ENCODE peak calls at places on chromosomes 6 and 20, in six cellular contexts. X is A673, J is cardiac muscle cell, L is HL-60, C is choroid plexus epithelial cell, N is cardiac fibroblast. F is an unnamed sample.

GRCh38 chr20:43530321-43531090 is 23.0 kb downstream of the L3MBTL1 start:
- DNase-seq in N (no peak), L (no peak), C (no peak), X (no peak), J (no peak), F (no peak)

GRCh38 chr6:89348372-89348771 is 4.2 kb downstream of the UBE2J1 start:
- DNase-seq in C (peak), J (no peak), N (peak), X (no peak), L (no peak), F (no peak)

GRCh38 chr6:15312500-15312899 is 66.6 kb downstream of the JARID2 start:
- DNase-seq in C (peak), J (peak), N (peak), X (peak), L (no peak), F (peak)

GRCh38 chr6:23477576-23477975 is 648.4 kb upstream of the NRSN1 start:
- DNase-seq in L (no peak), J (no peak), X (no peak), N (peak), C (peak), F (no peak)

GRCh38 chr6:97437087-97437486 is 154.1 kb upstream of the MMS22L start:
- DNase-seq in J (peak), X (peak), N (peak), L (no peak), C (peak), F (peak)

GRCh38 chr6:1601616-1602355 is 7.9 kb upstream of the FOXC1 start:
- DNase-seq in J (no peak), C (no peak), N (no peak), X (no peak), L (no peak), F (no peak)

GRCh38 chr6:112296122-112296521 is 41.8 kb upstream of the LAMA4 start:
- DNase-seq in N (peak), C (peak), J (peak), L (no peak), X (peak), F (peak)

GRCh38 chr20:835220-836045 is 1.9 kb downstream of the FAM110A start:
- DNase-seq in N (no peak), L (no peak), C (no peak), X (no peak), J (no peak), F (no peak)

GRCh38 chr6:28218312-28219248 is 6.5 kb upstream of the ZSCAN9 start:
- DNase-seq in J (peak), N (peak), C (peak), L (peak), X (peak), F (peak)

GRCh38 chr6:142850653-142851434 is 94.1 kb downstream of the HIVEP2 start:
- DNase-seq in J (no peak), L (no peak), C (peak), X (no peak), N (peak), F (peak)

GRCh38 chr6:135025775-135026174 is 28.8 kb downstream of the HBS1L start:
- DNase-seq in X (no peak), J (no peak), N (no peak), L (no peak), C (no peak), F (no peak)

GRCh38 chr20:9439806-9440205 is 74.6 kb upstream of the LAMP5 start:
- DNase-seq in X (no peak), C (no peak), J (no peak), N (no peak), L (no peak), F (peak)

GRCh38 chr6:1865585-1865984 is 255.9 kb downstream of the FOXC1 start:
- DNase-seq in C (no peak), N (no peak), L (no peak), X (no peak), J (no peak), F (no peak)

GRCh38 chr6:99590728-99591672 is 15.6 kb upstream of the PRDM13 start:
- DNase-seq in N (no peak), X (no peak), C (no peak), L (peak), J (no peak), F (no peak)

GRCh38 chr20:5557123-5557522 is 193.1 kb upstream of the SHLD1 start:
- DNase-seq in X (peak), N (peak), C (peak), L (no peak), J (peak), F (peak)

GRCh38 chr6:34570066-34570833 is 14.1 kb upstream of the SPDEF start:
- DNase-seq in L (no peak), J (no peak), N (no peak), X (no peak), C (no peak), F (no peak)

GRCh38 chr6:136544326-136544725 is 5.9 kb downstream of the MAP7 start:
- DNase-seq in L (no peak), C (no peak), N (no peak), J (no peak), X (no peak), F (no peak)

GRCh38 chr20:4989570-4989969 is 11.7 kb downstream of the SLC23A2 start:
- DNase-seq in J (no peak), N (no peak), C (no peak), L (no peak), X (no peak), F (no peak)

GRCh38 chr6:169240125-169240524 is 13.5 kb downstream of the THBS2 start:
- DNase-seq in N (no peak), J (no peak), C (no peak), X (no peak), L (no peak), F (peak)

GRCh38 chr20:9270831-9271230 is 201.9 kb downstream of the PLCB4 start:
- DNase-seq in N (peak), C (peak), J (peak), X (no peak), L (no peak), F (peak)

GRCh38 chr6:34671801-34672656 is 24.5 kb downstream of the ILRUN start:
- DNase-seq in X (peak), L (no peak), J (peak), N (peak), C (peak), F (peak)

GRCh38 chr6:68040312-68040778 is 594.7 kb upstream of the ADGRB3 start:
- DNase-seq in J (peak), L (no peak), C (peak), X (no peak), N (peak), F (no peak)

GRCh38 chr20:41140226-41141133 is 3.1 kb downstream of the PLCG1 start:
- DNase-seq in L (no peak), X (no peak), C (no peak), N (no peak), J (no peak), F (no peak)

GRCh38 chr6:138824482-138825134 is 28.7 kb downstream of the ECT2L start:
- DNase-seq in L (no peak), C (no peak), N (peak), X (peak), J (no peak), F (peak)

GRCh38 chr6:169368200-169368599 is 114.6 kb upstream of the THBS2 start:
- DNase-seq in C (no peak), J (no peak), X (no peak), N (no peak), L (no peak), F (no peak)

GRCh38 chr20:10784337-10785183 is 110.8 kb upstream of the JAG1 start:
- DNase-seq in J (no peak), N (no peak), C (no peak), X (no peak), L (no peak), F (peak)

GRCh38 chr6:119311514-119312142 is 37.9 kb downstream of the MAN1A1 start:
- DNase-seq in X (no peak), C (no peak), L (no peak), N (no peak), J (no peak), F (no peak)

GRCh38 chr6:150633466-150633795 is 33.7 kb downstream of the PLEKHG1 start:
- DNase-seq in X (no peak), C (no peak), J (no peak), L (no peak), N (no peak), F (no peak)
- H3K4me3 ChIP-seq in X (no peak), C (no peak), J (no peak), L (no peak), N (no peak), F (no peak)

GRCh38 chr20:46549188-46549967 is 1.1 kb downstream of the OCSTAMP start:
- DNase-seq in J (no peak), X (no peak), N (no peak), L (no peak), C (no peak), F (no peak)
- TF ChIP-seq CTCF in J (no peak), X (no peak), N (no peak), L (no peak), C (no peak), F (no peak)

DNA sequence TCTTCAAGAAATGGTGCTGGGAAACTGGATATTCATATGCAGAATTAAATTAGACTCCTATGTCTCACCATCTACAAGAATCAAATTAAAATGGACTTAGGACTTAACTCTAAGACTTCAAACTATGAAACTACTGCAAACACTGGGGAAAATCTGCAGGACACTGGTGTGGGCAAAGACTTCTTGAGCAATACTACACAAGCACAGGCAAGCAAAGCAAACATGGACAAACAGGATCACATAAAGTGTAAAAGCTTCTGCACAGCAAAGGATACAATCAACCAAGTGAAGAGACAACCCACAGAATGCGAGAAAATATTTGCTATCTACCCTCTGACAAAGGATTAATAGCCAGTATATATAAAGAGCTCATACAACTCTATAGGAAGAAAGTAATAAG is 1161.1 kb upstream of the CITED2 start:
- DNase-seq in J (no peak), C (no peak), X (no peak), L (no peak), N (no peak), F (peak)
- H3K4me3 ChIP-seq in J (no peak), C (no peak), X (no peak), L (no peak), N (no peak), F (no peak)

GRCh38 chr20:63624486-63624885 is 2.4 kb downstream of the GMEB2 start:
- DNase-seq in N (peak), L (no peak), X (peak), J (peak), C (peak), F (no peak)
- TF ChIP-seq CTCF in N (no peak), L (no peak), X (no peak), J (peak), C (peak), F (no peak)

DNA sequence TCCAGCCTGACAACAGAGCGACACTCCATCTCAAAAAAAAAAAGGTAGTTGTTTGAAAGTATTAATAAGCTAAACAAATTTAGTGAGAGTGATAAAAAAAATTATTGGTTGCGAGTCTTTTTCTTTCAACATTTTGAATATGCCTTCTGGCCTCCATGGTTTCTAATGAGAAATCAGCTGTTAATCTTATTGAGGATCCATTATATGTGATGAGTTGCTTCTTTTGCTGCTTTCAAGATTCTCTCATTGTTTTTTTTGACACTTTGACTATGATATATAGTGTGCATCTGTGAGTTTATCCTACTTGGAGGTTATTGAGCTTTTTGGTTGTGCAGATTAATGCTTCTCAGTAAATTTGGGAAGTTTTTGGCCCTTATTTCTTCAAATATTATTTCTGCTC is 15.6 kb upstream of the CMTR1 start:
- DNase-seq in L (no peak), C (no peak), X (no peak), J (no peak), N (no peak), F (no peak)
- H3K4me3 ChIP-seq in L (no peak), C (no peak), X (no peak), J (no peak), N (no peak), F (no peak)

GRCh38 chr20:35734374-35734773 is 7.7 kb downstream of the RBM39 start:
- DNase-seq in N (no peak), X (no peak), C (no peak), L (no peak), J (no peak), F (no peak)
- TF ChIP-seq CTCF in N (no peak), X (no peak), C (no peak), L (no peak), J (no peak), F (no peak)

DNA sequence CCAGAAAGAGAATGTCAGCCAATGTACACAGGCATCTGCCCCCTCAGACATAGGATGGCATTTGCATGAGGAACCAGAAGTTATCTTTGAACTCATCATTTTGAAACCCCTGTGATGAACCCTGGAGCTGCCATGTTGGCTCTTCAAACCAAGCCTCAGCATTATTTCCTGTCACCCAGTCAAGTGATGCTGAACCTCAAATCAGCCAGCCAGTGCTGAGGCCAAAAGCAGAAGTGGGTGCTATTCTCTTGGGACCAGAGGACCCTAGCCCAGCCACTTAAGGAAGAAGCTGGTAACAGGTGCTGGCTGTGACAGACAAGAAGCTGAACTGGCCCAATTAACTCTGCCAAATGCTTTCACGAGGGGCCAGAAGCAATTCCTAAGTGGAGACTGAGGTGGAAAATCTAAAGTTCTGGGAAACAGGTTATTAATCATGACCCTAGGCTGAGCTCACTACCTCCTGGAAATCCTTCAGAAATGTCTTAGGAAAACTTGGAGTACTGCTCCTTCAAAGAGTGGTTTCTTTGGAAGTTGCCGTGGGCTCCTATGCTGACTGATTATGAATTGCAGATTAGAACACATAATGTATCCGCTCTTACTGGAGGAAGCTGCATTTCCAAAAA is 4.0 kb downstream of the PKIG start:
- DNase-seq in C (no peak), N (no peak), J (no peak), X (no peak), L (no peak), F (no peak)
- H3K4me3 ChIP-seq in C (no peak), N (no peak), J (no peak), X (no peak), L (no peak), F (no peak)

DNA sequence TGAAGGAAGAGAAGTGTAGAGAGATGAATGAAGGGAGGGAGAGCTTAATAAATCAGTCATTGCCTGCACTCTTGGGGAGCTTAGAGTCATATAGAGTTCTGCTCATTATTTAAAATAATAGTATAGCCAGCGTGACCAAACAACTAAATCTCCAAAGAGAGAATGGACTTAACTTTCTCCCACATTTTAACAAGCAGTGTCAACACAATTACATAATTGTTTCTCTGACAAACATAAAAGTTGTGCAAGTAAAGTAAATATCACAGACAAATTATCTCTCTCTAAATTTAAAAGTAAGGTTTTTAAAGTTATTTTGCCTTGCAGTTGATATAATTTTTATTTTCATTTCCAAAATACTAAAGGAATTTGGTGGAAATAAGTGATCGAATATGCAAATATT is 67.9 kb downstream of the KIF6 start:
- DNase-seq in X (no peak), C (no peak), L (no peak), J (no peak), N (no peak), F (no peak)
- TF ChIP-seq CTCF in X (no peak), C (no peak), L (no peak), J (no peak), N (no peak), F (no peak)

GRCh38 chr6:88124925-88125557 is 41.1 kb downstream of the CNR1 start:
- DNase-seq in N (peak), L (no peak), J (no peak), C (no peak), X (no peak), F (no peak)
- H3K4me3 ChIP-seq in N (no peak), L (no peak), J (no peak), C (no peak), X (no peak), F (no peak)